ENCODE peak calls at places on chromosome 7, in four cellular contexts. One of them, this sample, is unnamed.

GRCh38 chr7:87599336-87599735 is 1.3 kb downstream of the ABCB1 start:
- DNase-seq in K562: no peak
- DNase-seq in endothelial cell of umbilical vein: no peak
- DNase-seq in A549: no peak
- DNase-seq in this sample: peak; percentile 77

GRCh38 chr7:16268821-16269768 is 152.2 kb downstream of the CRPPA start:
- DNase-seq in A549: peak; percentile 12
- DNase-seq in endothelial cell of umbilical vein: no peak
- DNase-seq in K562: peak; percentile 88
- DNase-seq in this sample: no peak

GRCh38 chr7:98133621-98134266 is 27.1 kb downstream of the LMTK2 start:
- DNase-seq in endothelial cell of umbilical vein: no peak
- DNase-seq in A549: peak; percentile 19
- DNase-seq in K562: no peak
- DNase-seq in this sample: peak; percentile 76

GRCh38 chr7:2821161-2821841 is 22.8 kb downstream of the GNA12 start:
- DNase-seq in A549: peak; percentile 56
- DNase-seq in K562: no peak
- DNase-seq in endothelial cell of umbilical vein: peak; percentile 67
- DNase-seq in this sample: no peak

GRCh38 chr7:70271617-70272081 is 673.4 kb downstream of the AUTS2 start:
- DNase-seq in K562: no peak
- DNase-seq in A549: no peak
- DNase-seq in endothelial cell of umbilical vein: no peak
- DNase-seq in this sample: no peak

GRCh38 chr7:5598261-5598761 is 174.7 kb upstream of the TNRC18 start:
- DNase-seq in endothelial cell of umbilical vein: peak; percentile 12
- DNase-seq in A549: peak; percentile 44
- DNase-seq in K562: no peak
- DNase-seq in this sample: no peak

GRCh38 chr7:47125529-47125928 is 456.4 kb downstream of the TNS3 start:
- DNase-seq in endothelial cell of umbilical vein: no peak
- DNase-seq in A549: no peak
- DNase-seq in K562: no peak
- DNase-seq in this sample: no peak

GRCh38 chr7:66326501-66327180 is 121.5 kb downstream of the TPST1 start:
- DNase-seq in endothelial cell of umbilical vein: peak; percentile 85
- DNase-seq in K562: no peak
- DNase-seq in A549: no peak
- DNase-seq in this sample: no peak

GRCh38 chr7:1889556-1890181 is 219.6 kb downstream of the ELFN1 start:
- DNase-seq in A549: no peak
- DNase-seq in endothelial cell of umbilical vein: no peak
- DNase-seq in K562: no peak
- DNase-seq in this sample: no peak

GRCh38 chr7:16421333-16422099 is at the start of gene CRPPA:
- DNase-seq in A549: peak; percentile 41
- DNase-seq in endothelial cell of umbilical vein: peak; percentile 56
- DNase-seq in K562: peak; percentile 34
- DNase-seq in this sample: peak; percentile 34

GRCh38 chr7:55436457-55436856 is 71.3 kb downstream of the LANCL2 start:
- DNase-seq in A549: no peak
- DNase-seq in K562: no peak
- DNase-seq in endothelial cell of umbilical vein: no peak
- DNase-seq in this sample: no peak

GRCh38 chr7:15783971-15784693 is 97.6 kb upstream of the MEOX2 start:
- DNase-seq in A549: no peak
- DNase-seq in K562: no peak
- DNase-seq in endothelial cell of umbilical vein: no peak
- DNase-seq in this sample: no peak

GRCh38 chr7:76358053-76358477 is 726 bp downstream of the YWHAG start:
- DNase-seq in A549: peak; percentile 44
- DNase-seq in endothelial cell of umbilical vein: peak; percentile 65
- DNase-seq in K562: no peak
- DNase-seq in this sample: no peak

GRCh38 chr7:42278360-42278759 is 41.4 kb upstream of the GLI3 start:
- DNase-seq in A549: no peak
- DNase-seq in K562: no peak
- DNase-seq in endothelial cell of umbilical vein: no peak
- DNase-seq in this sample: no peak

GRCh38 chr7:30927040-30927439 is 15.4 kb downstream of the AQP1 start:
- DNase-seq in endothelial cell of umbilical vein: no peak
- DNase-seq in A549: no peak
- DNase-seq in K562: no peak
- DNase-seq in this sample: no peak

GRCh38 chr7:99457050-99457645 is 8.8 kb downstream of the ATP5MF start:
- DNase-seq in K562: no peak
- DNase-seq in A549: no peak
- DNase-seq in endothelial cell of umbilical vein: no peak
- DNase-seq in this sample: no peak

GRCh38 chr7:32336726-32337125 is 153.5 kb downstream of the LSM5 start:
- DNase-seq in endothelial cell of umbilical vein: no peak
- DNase-seq in K562: no peak
- DNase-seq in A549: peak; percentile 15
- DNase-seq in this sample: no peak

GRCh38 chr7:95804090-95804489 is 31.7 kb downstream of the DYNC1I1 start:
- DNase-seq in K562: no peak
- DNase-seq in A549: no peak
- DNase-seq in endothelial cell of umbilical vein: no peak
- DNase-seq in this sample: no peak

GRCh38 chr7:131346885-131347592 is 19.4 kb downstream of the MKLN1 start:
- DNase-seq in K562: no peak
- DNase-seq in A549: no peak
- DNase-seq in endothelial cell of umbilical vein: no peak
- DNase-seq in this sample: no peak

GRCh38 chr7:42745357-42746022 is 166.4 kb downstream of the C7orf25 start:
- DNase-seq in A549: peak; percentile 55
- DNase-seq in K562: peak; percentile 35
- DNase-seq in endothelial cell of umbilical vein: no peak
- DNase-seq in this sample: peak; percentile 1

GRCh38 chr7:13577566-13578145 is 411.8 kb downstream of the ETV1 start:
- DNase-seq in A549: no peak
- DNase-seq in K562: no peak
- DNase-seq in endothelial cell of umbilical vein: no peak
- DNase-seq in this sample: no peak

GRCh38 chr7:159205833-159206232 is 61.2 kb upstream of the VIPR2 start:
- DNase-seq in A549: no peak
- DNase-seq in K562: no peak
- DNase-seq in endothelial cell of umbilical vein: no peak
- DNase-seq in this sample: no peak

GRCh38 chr7:27133409-27134157 is 3.0 kb upstream of the HOXA4 start:
- DNase-seq in endothelial cell of umbilical vein: no peak
- DNase-seq in K562: no peak
- DNase-seq in A549: peak; percentile 45
- DNase-seq in this sample: peak; percentile 94

GRCh38 chr7:4218481-4218880 is 463.6 kb upstream of the FOXK1 start:
- DNase-seq in K562: no peak
- DNase-seq in A549: no peak
- DNase-seq in endothelial cell of umbilical vein: no peak
- DNase-seq in this sample: no peak

GRCh38 chr7:139360948-139361307 is 1.2 kb downstream of the LUC7L2 start:
- DNase-seq in endothelial cell of umbilical vein: no peak
- DNase-seq in K562: no peak
- DNase-seq in A549: no peak
- DNase-seq in this sample: no peak

GRCh38 chr7:13050703-13051102 is 363.3 kb downstream of the ARL4A start:
- DNase-seq in endothelial cell of umbilical vein: peak; percentile 50
- DNase-seq in K562: no peak
- DNase-seq in A549: peak; percentile 66
- DNase-seq in this sample: peak; percentile 28

DNA sequence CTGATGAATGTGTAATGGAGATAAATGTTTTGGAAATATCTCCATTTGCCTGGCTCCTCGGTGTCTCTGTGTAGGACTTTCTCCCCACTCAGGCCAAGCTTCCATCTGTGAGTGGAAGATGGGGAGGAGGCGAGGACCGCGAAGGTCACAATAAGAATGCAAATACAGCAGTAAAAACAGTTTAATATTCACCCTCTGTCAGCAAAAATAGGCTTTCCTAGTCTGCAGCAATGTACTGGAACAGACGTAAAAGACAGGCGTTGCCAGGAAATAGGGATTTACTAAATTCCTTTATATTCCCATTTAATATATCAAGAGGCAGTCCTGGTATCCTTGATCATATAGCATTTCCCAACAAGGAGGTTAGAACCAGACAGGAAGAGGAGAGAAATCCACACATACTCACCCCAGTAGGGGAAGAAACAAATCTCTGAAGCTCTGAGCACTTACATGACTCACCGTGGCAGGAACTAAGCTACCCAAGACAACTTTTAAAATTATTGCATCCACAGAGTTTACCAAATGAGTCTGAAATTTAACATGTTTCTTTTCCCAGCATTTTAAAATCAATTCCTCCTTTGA is 1054.9 kb upstream of the C7orf33 start:
- DNase-seq in endothelial cell of umbilical vein: no peak
- DNase-seq in A549: no peak
- DNase-seq in K562: no peak
- DNase-seq in this sample: no peak
- TF ChIP-seq MYC in endothelial cell of umbilical vein: no peak
- TF ChIP-seq MYC in A549: no peak
- TF ChIP-seq MYC in K562: no peak
- TF ChIP-seq MYC in this sample: no peak

GRCh38 chr7:865921-866320 is 10.4 kb upstream of the GET4 start:
- DNase-seq in endothelial cell of umbilical vein: no peak
- DNase-seq in A549: no peak
- DNase-seq in K562: no peak
- DNase-seq in this sample: no peak

GRCh38 chr7:862157-862556 is 14.2 kb upstream of the GET4 start:
- DNase-seq in endothelial cell of umbilical vein: no peak
- DNase-seq in A549: no peak
- DNase-seq in K562: no peak
- DNase-seq in this sample: no peak

GRCh38 chr7:861222-861621 is 15.1 kb upstream of the GET4 start:
- DNase-seq in A549: no peak
- DNase-seq in K562: no peak
- DNase-seq in endothelial cell of umbilical vein: no peak
- DNase-seq in this sample: peak; percentile 40

GRCh38 chr7:860149-860548 is 16.2 kb upstream of the GET4 start:
- DNase-seq in A549: no peak
- DNase-seq in K562: no peak
- DNase-seq in endothelial cell of umbilical vein: no peak
- DNase-seq in this sample: no peak

DNA sequence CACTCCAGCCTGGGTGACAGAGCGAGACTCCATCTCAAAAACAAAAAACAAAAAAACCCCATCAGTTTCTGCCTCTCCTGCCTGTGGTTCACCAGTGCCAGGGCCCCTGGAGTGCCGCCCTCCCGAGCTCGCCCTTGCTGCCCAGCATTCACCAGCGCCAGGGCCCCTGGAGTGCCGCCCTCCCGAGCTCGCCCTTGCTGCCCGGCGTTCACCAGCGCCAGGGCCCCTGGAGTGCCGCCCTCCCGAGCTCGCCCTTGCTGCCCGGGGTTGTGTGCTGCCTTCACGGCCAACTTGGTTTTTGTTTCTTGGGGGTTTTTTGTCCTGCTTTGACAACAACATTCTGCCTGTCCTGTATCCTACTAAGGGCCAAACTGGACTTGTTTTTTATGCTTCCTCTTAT is 13.2 kb upstream of the GET4 start:
- DNase-seq in K562: no peak
- DNase-seq in endothelial cell of umbilical vein: no peak
- DNase-seq in A549: no peak
- DNase-seq in this sample: no peak
- TF ChIP-seq MYC in K562: no peak
- TF ChIP-seq MYC in endothelial cell of umbilical vein: no peak
- TF ChIP-seq MYC in A549: no peak
- TF ChIP-seq MYC in this sample: no peak

DNA sequence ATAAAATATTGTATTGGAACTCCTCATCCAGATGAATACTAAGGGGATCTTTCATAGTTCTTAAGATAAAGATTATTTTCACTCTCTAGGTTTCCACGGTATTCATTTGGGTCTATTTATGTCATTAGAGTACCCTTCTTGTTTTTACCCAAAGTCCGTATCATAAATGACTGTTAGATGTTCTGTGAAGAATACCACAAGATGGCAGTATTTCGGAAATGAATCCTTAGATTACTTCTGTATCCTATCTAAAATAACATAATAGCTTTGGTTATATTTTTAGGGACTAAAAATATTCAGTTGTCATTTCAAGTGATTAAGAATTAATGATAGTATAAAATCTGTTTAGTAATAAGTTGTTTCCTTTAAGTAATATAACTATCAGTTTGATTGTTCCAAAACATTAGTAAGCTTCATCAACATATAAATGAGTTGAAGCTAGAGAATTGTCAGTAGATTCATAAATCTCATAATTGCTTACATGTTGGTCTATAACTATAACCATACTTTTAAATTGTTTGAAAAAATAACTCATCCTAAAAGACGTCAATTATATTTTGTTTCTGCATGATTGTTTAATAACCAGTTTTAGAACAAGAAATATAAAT is 337.5 kb upstream of the KCND2 start:
- DNase-seq in A549: peak; percentile 36
- DNase-seq in K562: no peak
- DNase-seq in endothelial cell of umbilical vein: peak; percentile 51
- DNase-seq in this sample: peak; percentile 21
- TF ChIP-seq MYC in A549: no peak
- TF ChIP-seq MYC in K562: no peak
- TF ChIP-seq MYC in endothelial cell of umbilical vein: no peak
- TF ChIP-seq MYC in this sample: no peak

GRCh38 chr7:148804343-148805234 is 79.5 kb downstream of the EZH2 start:
- DNase-seq in endothelial cell of umbilical vein: no peak
- DNase-seq in K562: no peak
- DNase-seq in A549: no peak
- DNase-seq in this sample: no peak
- TF ChIP-seq MYC in endothelial cell of umbilical vein: no peak
- TF ChIP-seq MYC in K562: no peak
- TF ChIP-seq MYC in A549: no peak
- TF ChIP-seq MYC in this sample: no peak

GRCh38 chr7:133545613-133546012 is 292.7 kb downstream of the EXOC4 start:
- DNase-seq in endothelial cell of umbilical vein: no peak
- DNase-seq in A549: no peak
- DNase-seq in K562: no peak
- DNase-seq in this sample: no peak
- TF ChIP-seq MYC in endothelial cell of umbilical vein: no peak
- TF ChIP-seq MYC in A549: no peak
- TF ChIP-seq MYC in K562: no peak
- TF ChIP-seq MYC in this sample: no peak

This sample was measured in HepG2.